ENCODE peak calls at places on chromosomes 11 and 22, in four cellular contexts. A is CD4-positive, alpha-beta T cell; Q is cardiac muscle cell; Z is GM23338. T is an unnamed sample.

GRCh38 chr11:61955031-61955415 is 4.9 kb downstream of the BEST1 start:
- DNase-seq in A (no peak), Q (peak; percentile 57), Z (peak; percentile 79), T (peak; percentile 66)

GRCh38 chr22:19540394-19540793 is 16.2 kb upstream of the CLDN5 start:
- DNase-seq in A (no peak), Q (no peak), Z (no peak), T (no peak)

GRCh38 chr11:94557391-94557790 is 9.8 kb upstream of the PIWIL4 start:
- DNase-seq in A (no peak), Q (no peak), Z (no peak), T (no peak)

GRCh38 chr11:1755344-1756023 is 5.1 kb upstream of the IFITM10 start:
- DNase-seq in A (no peak), Q (peak; percentile 46), Z (no peak), T (no peak)

GRCh38 chr22:49332691-49333090 is 495.0 kb downstream of the BRD1 start:
- DNase-seq in A (no peak), Q (no peak), Z (no peak), T (no peak)

GRCh38 chr11:10943968-10944367 is 86.1 kb upstream of the ZBED5 start:
- DNase-seq in A (no peak), Q (no peak), Z (no peak), T (no peak)

GRCh38 chr11:122317337-122317736 is 201.3 kb upstream of the BLID start:
- DNase-seq in A (no peak), Q (no peak), Z (no peak), T (no peak)

GRCh38 chr11:123197711-123198110 is 2.7 kb upstream of the CLMP start:
- DNase-seq in A (no peak), Q (no peak), Z (no peak), T (peak; percentile 63)

GRCh38 chr11:114171257-114172054 is 111.9 kb downstream of the ZBTB16 start:
- DNase-seq in A (no peak), Q (peak; percentile 58), Z (no peak), T (no peak)

GRCh38 chr11:17013548-17014320 is 480 bp downstream of the PLEKHA7 start:
- DNase-seq in A (peak; percentile 21), Q (peak; percentile 41), Z (peak; percentile 58), T (no peak)

GRCh38 chr11:35211952-35212351 is 73.0 kb downstream of the CD44 start:
- DNase-seq in A (no peak), Q (no peak), Z (no peak), T (no peak)

DNA sequence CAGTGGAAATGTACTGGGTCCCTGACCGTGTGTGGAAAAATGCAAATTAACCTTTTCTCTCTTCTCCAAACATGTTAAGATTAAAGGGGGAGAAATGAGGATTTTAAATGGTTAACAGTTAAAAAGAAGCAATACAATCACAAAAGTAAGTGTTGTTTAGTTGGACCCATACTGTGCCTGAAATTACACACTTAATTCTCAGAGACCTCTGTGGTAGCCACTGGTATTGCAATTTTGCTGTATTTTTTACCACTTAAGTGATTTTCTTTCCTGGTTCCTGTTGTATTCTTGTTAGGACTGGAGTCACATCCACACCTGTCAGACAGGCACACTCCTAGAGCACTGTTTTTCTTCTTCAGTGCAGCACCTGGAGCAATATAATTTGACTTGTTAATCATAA is 179.6 kb upstream of the PDGFD start:
- DNase-seq in A (no peak), Q (peak; percentile 6), Z (peak; percentile 64), T (no peak)
- TF ChIP-seq CTCF in A (no peak), Q (peak; percentile 35), Z (no peak), T (peak; percentile 28)

GRCh38 chr11:72754149-72754543 is 1.9 kb upstream of the ARAP1 start:
- DNase-seq in A (no peak), Q (no peak), Z (no peak), T (no peak)

GRCh38 chr11:72751293-72752087 is 718 bp downstream of the ARAP1 start:
- DNase-seq in A (no peak), Q (no peak), Z (peak; percentile 52), T (no peak)

GRCh38 chr11:72752088-72752914 is at the start of gene ARAP1:
- DNase-seq in A (peak; percentile 86), Q (peak; percentile 78), Z (peak; percentile 83), T (no peak)

GRCh38 chr11:72754544-72755155 is 2.4 kb upstream of the ARAP1 start:
- DNase-seq in A (no peak), Q (no peak), Z (peak; percentile 77), T (no peak)

GRCh38 chr11:72753341-72754148 is 1.3 kb upstream of the ARAP1 start:
- DNase-seq in A (no peak), Q (no peak), Z (no peak), T (no peak)
- TF ChIP-seq CTCF in A (no peak), Q (peak; percentile 12), Z (no peak), T (no peak)

GRCh38 chr22:44357296-44357961 is 44.7 kb upstream of the SHISAL1 start:
- DNase-seq in A (no peak), Q (no peak), Z (peak; percentile 37), T (no peak)
- TF ChIP-seq CTCF in A (no peak), Q (peak; percentile 32), Z (peak; percentile 55), T (peak; percentile 3)

DNA sequence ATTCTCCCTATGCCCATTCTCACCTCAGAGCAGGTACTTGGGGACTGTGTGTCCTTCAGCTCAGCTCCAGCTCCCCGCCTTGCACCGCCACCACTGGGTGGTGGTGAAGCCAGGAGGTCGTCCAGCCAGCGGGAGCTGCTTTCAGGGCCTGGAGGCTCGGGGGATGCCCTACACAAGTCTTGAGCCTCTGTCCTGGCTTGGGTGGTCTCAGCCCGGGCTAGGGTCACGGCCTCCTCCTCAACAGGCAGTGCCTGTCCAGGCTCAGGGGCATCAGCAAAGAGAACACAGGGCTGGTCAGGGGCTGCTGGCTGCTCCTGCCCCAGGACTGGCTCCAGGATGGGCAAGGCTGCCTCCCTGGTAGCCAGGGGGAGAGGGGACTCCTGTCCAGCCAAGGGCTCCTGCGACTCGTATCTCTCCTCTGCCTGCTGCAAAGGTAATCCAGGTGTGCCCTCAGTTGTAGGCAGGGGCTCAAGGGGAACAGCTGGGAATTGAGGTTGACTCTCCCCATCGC is 12.2 kb downstream of the TNKS1BP1 start:
- DNase-seq in A (no peak), Q (no peak), Z (no peak), T (no peak)
- TF ChIP-seq CTCF in A (no peak), Q (no peak), Z (no peak), T (no peak)

GRCh38 chr22:46738961-46739870 is 1.2 kb upstream of the CERK start:
- DNase-seq in A (peak; percentile 86), Q (no peak), Z (peak; percentile 52), T (no peak)
- TF ChIP-seq CTCF in A (peak; percentile 63), Q (no peak), Z (peak; percentile 34), T (peak; percentile 16)

GRCh38 chr11:112352907-112353306 is 92.2 kb upstream of the PLET1 start:
- DNase-seq in A (no peak), Q (no peak), Z (no peak), T (no peak)

GRCh38 chr11:112361396-112361795 is 100.7 kb upstream of the PLET1 start:
- DNase-seq in A (no peak), Q (no peak), Z (no peak), T (no peak)

GRCh38 chr11:112354364-112354763 is 93.7 kb upstream of the PLET1 start:
- DNase-seq in A (no peak), Q (no peak), Z (no peak), T (no peak)

GRCh38 chr11:112357488-112357887 is 96.8 kb upstream of the PLET1 start:
- DNase-seq in A (no peak), Q (no peak), Z (no peak), T (no peak)

DNA sequence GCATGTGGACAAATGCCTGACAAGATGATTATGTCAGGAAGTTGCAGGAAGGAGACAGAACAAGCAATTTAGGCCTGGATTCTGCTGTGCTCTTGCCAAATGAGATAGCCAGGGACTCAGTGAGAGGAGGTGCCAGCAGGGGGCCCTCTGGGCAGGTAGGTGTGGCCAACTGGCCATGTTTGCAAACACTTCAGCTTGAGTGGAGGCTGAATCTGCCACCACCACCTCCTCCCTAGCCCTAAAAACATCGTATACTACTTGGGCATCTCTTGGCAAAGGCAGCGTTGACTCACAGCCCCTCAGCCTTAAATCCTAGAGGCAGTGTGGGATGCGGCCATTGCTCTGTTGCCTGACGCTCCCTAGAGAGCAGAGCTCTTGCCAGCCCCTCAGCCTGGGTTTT is 95.1 kb upstream of the PLET1 start:
- DNase-seq in A (no peak), Q (peak; percentile 39), Z (peak; percentile 63), T (no peak)
- TF ChIP-seq CTCF in A (no peak), Q (peak; percentile 53), Z (peak; percentile 56), T (peak; percentile 23)

DNA sequence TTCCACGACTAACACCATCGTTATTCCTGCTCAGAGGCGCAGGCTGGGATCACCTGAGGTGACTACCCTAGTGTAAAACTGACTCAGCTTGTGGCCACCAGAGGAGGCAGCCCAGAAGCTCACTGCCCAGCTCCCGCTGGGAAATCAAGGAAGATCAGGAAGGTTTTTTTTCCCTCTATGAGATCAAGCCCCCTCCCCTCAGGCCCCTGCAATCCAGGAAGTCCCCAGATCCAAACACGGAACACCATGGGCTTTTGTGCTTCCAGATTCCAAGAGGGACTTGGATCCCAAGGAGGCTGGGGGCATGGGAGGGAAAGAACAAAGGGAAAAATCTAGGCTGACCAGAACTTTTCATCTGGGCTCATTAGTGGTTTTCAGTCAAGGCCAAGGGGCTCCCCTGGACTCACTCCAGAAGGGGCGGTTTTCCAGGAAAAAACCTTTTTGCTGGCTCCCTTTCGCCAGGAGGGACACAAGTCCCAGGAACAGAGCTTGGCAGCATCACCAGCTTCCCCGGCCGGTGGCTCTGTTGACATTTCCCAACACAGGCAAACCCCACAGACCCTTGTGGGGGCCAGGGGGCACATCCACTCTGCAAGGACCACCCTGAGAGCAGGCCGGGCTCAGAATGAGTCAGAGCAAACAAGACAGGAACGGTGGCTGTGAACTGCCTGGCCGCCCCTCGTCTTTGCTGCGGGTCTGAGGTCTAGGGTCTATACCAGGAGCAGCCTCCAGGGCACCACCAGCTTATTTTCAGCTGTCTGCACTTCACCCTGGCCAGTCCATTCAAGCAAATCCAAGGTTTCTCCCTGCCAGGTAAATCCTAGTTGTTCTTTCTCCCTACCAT is 36.8 kb downstream of the MYH9 start:
- DNase-seq in A (no peak), Q (no peak), Z (no peak), T (no peak)
- TF ChIP-seq CTCF in A (no peak), Q (peak; percentile 14), Z (no peak), T (peak; percentile 10)

GRCh38 chr11:18927550-18928322 is 11.5 kb downstream of the MRGPRX1 start:
- DNase-seq in A (no peak), Q (no peak), Z (no peak), T (no peak)
- TF ChIP-seq CTCF in A (no peak), Q (no peak), Z (no peak), T (no peak)

DNA sequence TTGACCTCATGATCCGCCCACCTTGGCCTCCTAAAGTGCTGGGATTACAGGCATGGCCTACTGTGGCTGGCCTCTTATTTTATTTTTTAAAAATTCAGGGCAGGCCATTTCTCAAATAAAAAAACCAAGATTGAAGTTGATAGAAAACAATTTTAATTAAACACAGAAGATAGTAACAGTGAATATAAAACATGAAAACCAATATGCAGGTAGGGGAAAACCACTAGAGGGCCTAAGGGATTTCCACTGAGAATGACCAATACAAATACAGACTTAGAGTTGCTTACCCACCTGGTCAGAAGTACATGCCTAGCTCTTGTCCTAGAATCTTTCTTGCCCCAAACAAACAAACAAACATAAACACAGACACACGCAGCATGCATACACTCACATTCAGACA is 1.7 kb upstream of the RTCB start:
- DNase-seq in A (no peak), Q (peak; percentile 5), Z (peak; percentile 40), T (no peak)
- TF ChIP-seq CTCF in A (no peak), Q (peak; percentile 46), Z (peak; percentile 46), T (peak; percentile 32)